ENCODE peak calls at places on chromosomes 13 and 19, in four cellular contexts. O, G, T and V are unnamed samples.

GRCh38 chr19:2685204-2685704 is 17.2 kb downstream of the GNG7 start:
- DNase-seq in O (no peak), G (no peak), T (no peak), V (no peak)

GRCh38 chr13:20525601-20526544 is at the start of gene CRYL1:
- DNase-seq in O (peak), G (peak), T (peak), V (peak)

GRCh38 chr13:94658926-94659649 is 53.3 kb downstream of the SOX21 start:
- DNase-seq in O (no peak), G (peak), T (no peak), V (no peak)

GRCh38 chr19:33497151-33497777 is 24.3 kb downstream of the PEPD start:
- DNase-seq in O (no peak), G (no peak), T (no peak), V (no peak)

GRCh38 chr13:83879431-83880171 is 2.7 kb downstream of the SLITRK1 start:
- DNase-seq in O (no peak), G (no peak), T (no peak), V (no peak)

GRCh38 chr19:41799444-41800000 is 3.1 kb downstream of the CEACAM3 start:
- DNase-seq in O (no peak), G (no peak), T (peak), V (no peak)

GRCh38 chr13:110108348-110109139 is 198.4 kb downstream of the COL4A1 start:
- DNase-seq in O (peak), G (peak), T (peak), V (no peak)

GRCh38 chr13:79837741-79838450 is 356.9 kb downstream of the NDFIP2 start:
- DNase-seq in O (no peak), G (no peak), T (no peak), V (no peak)

GRCh38 chr13:93226623-93227279 is at the start of gene GPC6:
- DNase-seq in O (peak), G (peak), T (peak), V (no peak)

GRCh38 chr19:1098177-1099051 is 3.2 kb upstream of the POLR2E start:
- DNase-seq in O (no peak), G (no peak), T (peak), V (no peak)

GRCh38 chr13:48478401-48478800 is 54.5 kb downstream of the RCBTB2 start:
- DNase-seq in O (no peak), G (no peak), T (no peak), V (no peak)

GRCh38 chr13:73089216-73089615 is 30.4 kb downstream of the KLF5 start:
- DNase-seq in O (no peak), G (no peak), T (no peak), V (no peak)

GRCh38 chr19:14566712-14567077 is 5.2 kb downstream of the NDUFB7 start:
- DNase-seq in O (no peak), G (no peak), T (no peak), V (no peak)

GRCh38 chr19:46040952-46041500 is at the start of gene IGFL4:
- DNase-seq in O (no peak), G (no peak), T (no peak), V (no peak)

GRCh38 chr13:106536244-106537034 is 977 bp upstream of the EFNB2 start:
- DNase-seq in O (peak), G (peak), T (peak), V (peak)

GRCh38 chr19:40799558-40800338 is 757 bp downstream of the EGLN2 start:
- DNase-seq in O (peak), G (peak), T (no peak), V (no peak)

GRCh38 chr19:850979-851335 is 1.1 kb upstream of the ELANE start:
- DNase-seq in O (no peak), G (no peak), T (no peak), V (no peak)

GRCh38 chr13:95156208-95156607 is 145.0 kb downstream of the ABCC4 start:
- DNase-seq in O (no peak), G (no peak), T (peak), V (no peak)

GRCh38 chr13:71218960-71219359 is 648.0 kb downstream of the DACH1 start:
- DNase-seq in O (peak), G (no peak), T (peak), V (no peak)

GRCh38 chr13:93230466-93230865 is 3.9 kb downstream of the GPC6 start:
- DNase-seq in O (no peak), G (no peak), T (peak), V (no peak)

GRCh38 chr19:35783469-35784400 is 8.4 kb downstream of the ARHGAP33 start:
- DNase-seq in O (peak), G (peak), T (no peak), V (no peak)

GRCh38 chr19:47447470-47448359 is 24.0 kb downstream of the SLC8A2 start:
- DNase-seq in O (peak), G (peak), T (peak), V (no peak)

GRCh38 chr19:55116232-55117062 is 990 bp downstream of the PPP1R12C start:
- DNase-seq in O (no peak), G (peak), T (peak), V (no peak)

GRCh38 chr13:21231426-21231945 is 55.0 kb downstream of the MRPL57 start:
- DNase-seq in O (no peak), G (no peak), T (no peak), V (no peak)

GRCh38 chr13:110199046-110199831 is 107.7 kb downstream of the COL4A1 start:
- DNase-seq in O (no peak), G (no peak), T (no peak), V (no peak)

GRCh38 chr19:40241809-40242384 is 15.4 kb upstream of the CCNP start:
- DNase-seq in O (no peak), G (no peak), T (no peak), V (no peak)

GRCh38 chr13:113044431-113045114 is 61.0 kb upstream of the F7 start:
- DNase-seq in O (no peak), G (no peak), T (no peak), V (no peak)

GRCh38 chr13:27796544-27797227 is 4.4 kb downstream of the GSX1 start:
- DNase-seq in O (no peak), G (no peak), T (no peak), V (no peak)

GRCh38 chr13:27794921-27795717 is 2.8 kb downstream of the GSX1 start:
- DNase-seq in O (peak), G (no peak), T (no peak), V (no peak)

GRCh38 chr13:27795718-27796019 is 3.4 kb downstream of the GSX1 start:
- DNase-seq in O (no peak), G (no peak), T (no peak), V (no peak)

GRCh38 chr13:27794075-27794691 is 1.9 kb downstream of the GSX1 start:
- DNase-seq in O (peak), G (no peak), T (no peak), V (no peak)

DNA sequence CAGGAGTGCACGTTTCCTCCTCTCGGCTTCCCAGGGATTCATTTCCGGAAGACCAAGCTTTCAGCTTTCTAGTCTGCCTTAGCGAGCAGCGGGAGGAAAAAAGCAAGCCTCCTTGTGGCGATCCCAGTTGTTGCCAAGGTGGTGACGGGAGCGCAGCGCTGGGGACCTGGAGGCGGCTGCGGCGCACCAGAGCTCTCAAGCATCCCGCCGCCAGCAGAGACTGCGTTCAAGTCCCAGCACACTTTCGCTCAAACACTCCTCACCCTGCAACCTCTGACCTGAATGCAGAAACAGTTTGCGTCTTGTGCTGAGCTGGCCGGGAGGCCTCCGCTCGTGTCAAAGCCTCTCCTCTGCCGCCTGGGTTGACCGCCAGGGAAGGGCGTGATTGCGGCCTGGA is 4.9 kb downstream of the GSX1 start:
- DNase-seq in O (peak), G (peak), T (no peak), V (no peak)
- TF ChIP-seq CREB1 in O (no peak), G (no peak), T (no peak), V (no peak)

GRCh38 chr13:37453246-37453645 is 145.3 kb downstream of the POSTN start:
- DNase-seq in O (no peak), G (no peak), T (no peak), V (no peak)
- TF ChIP-seq CREM in O (no peak), G (no peak), T (no peak), V (no peak)

DNA sequence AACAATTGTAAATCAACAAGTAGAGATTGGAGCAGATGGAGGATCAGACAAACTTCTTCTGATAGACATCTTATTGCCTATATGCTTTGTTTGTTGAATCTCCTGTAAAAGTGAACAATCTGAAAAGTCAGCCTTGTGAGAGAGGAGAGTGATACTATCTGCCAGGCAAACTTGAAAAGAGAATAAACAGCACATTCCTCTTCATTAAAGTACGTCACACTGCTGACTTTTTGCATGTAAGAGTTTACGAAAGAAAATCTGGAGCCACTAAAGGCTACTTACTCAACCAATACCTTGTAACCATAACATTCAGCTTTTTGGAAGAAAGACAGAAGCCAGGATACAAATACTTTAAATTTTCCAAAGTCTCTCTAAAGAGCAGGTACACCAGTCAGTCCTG is 42.5 kb downstream of the EDNRB start:
- DNase-seq in O (no peak), G (no peak), T (no peak), V (no peak)
- TF ChIP-seq CREB1 in O (no peak), G (no peak), T (no peak), V (no peak)

GRCh38 chr13:35697281-35697680 is 220.8 kb upstream of the MAB21L1 start:
- DNase-seq in O (no peak), G (no peak), T (no peak), V (no peak)
- TF ChIP-seq CREM in O (no peak), G (no peak), T (no peak), V (no peak)

GRCh38 chr13:47211106-47211505 is 314.3 kb upstream of the HTR2A start:
- DNase-seq in O (no peak), G (no peak), T (no peak), V (no peak)
- TF ChIP-seq CREB1 in O (no peak), G (no peak), T (no peak), V (no peak)

DNA sequence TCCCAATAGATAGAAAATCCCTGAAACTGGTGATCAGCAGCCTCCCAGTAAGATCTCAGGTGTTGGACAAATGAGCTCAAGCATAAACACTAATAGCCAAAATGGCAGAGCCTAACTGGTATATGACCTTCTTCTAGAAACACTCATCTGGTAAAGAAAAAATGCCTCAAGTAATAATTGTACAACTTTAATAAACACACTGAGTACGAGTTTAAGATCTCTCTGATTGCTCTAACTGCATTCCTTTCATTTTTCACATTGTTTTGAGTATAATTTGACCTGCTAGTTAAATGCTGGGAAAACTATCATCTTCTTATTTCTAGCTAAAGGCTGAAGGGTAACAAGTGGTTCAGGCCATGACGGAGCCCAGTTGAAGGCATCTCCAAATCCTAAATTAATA is 2009.5 kb upstream of the PCDH20 start:
- DNase-seq in O (no peak), G (no peak), T (no peak), V (no peak)
- TF ChIP-seq CREM in O (no peak), G (no peak), T (no peak), V (no peak)

GRCh38 chr13:25286308-25286968 is 850 bp downstream of the MTMR6 start:
- DNase-seq in O (no peak), G (peak), T (peak), V (no peak)
- TF ChIP-seq CREB1 in O (no peak), G (no peak), T (no peak), V (peak)

GRCh38 chr13:59774511-59774911 is 389.2 kb downstream of the DIAPH3 start:
- DNase-seq in O (no peak), G (no peak), T (peak), V (no peak)

GRCh38 chr13:59766236-59766635 is 397.5 kb downstream of the DIAPH3 start:
- DNase-seq in O (no peak), G (no peak), T (no peak), V (no peak)

GRCh38 chr13:59770451-59770850 is 393.3 kb downstream of the DIAPH3 start:
- DNase-seq in O (no peak), G (no peak), T (no peak), V (no peak)

GRCh38 chr13:59776924-59777690 is 386.6 kb downstream of the DIAPH3 start:
- DNase-seq in O (no peak), G (no peak), T (no peak), V (peak)

DNA sequence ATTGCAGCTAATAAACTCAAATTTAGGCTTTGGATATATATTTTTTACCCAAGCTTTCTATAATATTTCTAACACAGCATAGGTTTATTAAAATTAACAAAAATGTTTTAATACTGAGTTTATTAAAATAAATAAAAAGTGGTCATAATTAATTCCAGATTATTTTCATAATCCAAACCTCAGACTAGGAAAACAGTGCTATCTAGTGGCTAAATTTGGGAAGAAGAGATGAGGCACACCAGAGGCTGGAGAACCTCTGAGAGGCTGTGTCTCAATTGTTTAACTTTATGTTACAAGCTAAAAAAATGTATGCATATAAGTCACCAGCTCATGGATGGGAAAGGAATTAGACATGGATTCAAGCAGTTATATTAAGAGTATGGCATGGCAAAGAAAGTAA is 392.5 kb downstream of the DIAPH3 start:
- DNase-seq in O (no peak), G (peak), T (peak), V (no peak)
- TF ChIP-seq CREM in O (no peak), G (no peak), T (no peak), V (no peak)